ENCODE peak calls at places on chromosomes 12 and 14, in ten cellular contexts. D, N, K, Z, F, Q, S, E, A and P are unnamed samples. For H3K9me3, the result is how much of the 10 kb centered on the place peaks cover.

GRCh38 chr12:92945659-92946220 is 16.6 kb upstream of the EEA1 start:
- DNase-seq in Q (no peak), Z (no peak), K (peak), A (no peak), D (no peak), F (no peak), S (no peak), N (no peak), E (no peak), P (no peak)

GRCh38 chr14:50943261-50943942 is 881 bp downstream of the PYGL start:
- DNase-seq in A (no peak), K (peak), F (peak), E (no peak), D (peak), S (peak), Q (peak), Z (peak), N (peak), P (no peak)

GRCh38 chr12:51392556-51393237 is 1.5 kb upstream of the GALNT6 start:
- DNase-seq in Q (no peak), F (peak), S (no peak), E (no peak), A (no peak), D (no peak), K (peak), Z (no peak), N (peak), P (no peak)

GRCh38 chr14:100246136-100246535 is 7.2 kb downstream of the YY1 start:
- DNase-seq in Z (no peak), D (no peak), F (peak), Q (no peak), E (no peak), A (no peak), N (no peak), K (no peak), S (no peak), P (no peak)

GRCh38 chr12:107948675-107949074 is 174.2 kb downstream of the ASCL4 start:
- DNase-seq in D (no peak), A (peak), Z (no peak), F (no peak), Q (no peak), S (no peak), E (no peak), N (no peak), K (no peak), P (no peak)

GRCh38 chr12:170361-171225 is 43.4 kb downstream of the SLC6A12 start:
- DNase-seq in K (no peak), S (no peak), N (peak), Q (no peak), A (no peak), Z (no peak), F (no peak), E (no peak), D (no peak), P (no peak)

GRCh38 chr14:32104803-32105202 is 27.7 kb downstream of the ARHGAP5 start:
- DNase-seq in F (no peak), D (no peak), Q (no peak), S (no peak), K (no peak), A (no peak), Z (no peak), N (no peak), E (no peak), P (no peak)

GRCh38 chr14:77088219-77088618 is 9.8 kb upstream of the CIPC start:
- DNase-seq in A (no peak), K (peak), D (no peak), Z (no peak), Q (no peak), E (peak), S (peak), N (peak), F (peak), P (no peak)

GRCh38 chr12:78671295-78671694 is 193.3 kb upstream of the SYT1 start:
- DNase-seq in Q (no peak), F (no peak), D (no peak), S (no peak), K (peak), A (no peak), N (no peak), E (no peak), Z (no peak), P (no peak)

GRCh38 chr12:3492868-3493224 is 1.8 kb downstream of the PRMT8 start:
- DNase-seq in E (no peak), F (no peak), A (no peak), D (peak), Z (no peak), Q (no peak), S (no peak), N (no peak), K (no peak), P (no peak)

GRCh38 chr14:65824978-65825299 is 412.4 kb downstream of the FUT8 start:
- DNase-seq in E (no peak), D (no peak), F (no peak), N (no peak), A (no peak), S (no peak), Z (no peak), K (no peak), Q (no peak), P (no peak)

GRCh38 chr12:34605510-34605887 is 583.2 kb downstream of the ALG10 start:
- DNase-seq in N (no peak), Z (no peak), F (peak), Q (no peak), D (no peak), E (no peak), S (no peak), A (peak), K (no peak), P (peak)
- H3K9me3 ChIP-seq in N (under half), Z (under half), F (half or more), Q (under half), D (under half), E (half or more), S (under half), A (under half), K (under half), P (under half)

GRCh38 chr14:56172074-56172473 is 53.9 kb downstream of the PELI2 start:
- DNase-seq in F (no peak), E (no peak), Z (no peak), K (no peak), Q (no peak), D (no peak), A (no peak), S (no peak), N (no peak), P (no peak)
- H3K9me3 ChIP-seq in F (under half), E (under half), Z (under half), K (under half), Q (under half), D (under half), A (under half), S (under half), N (under half), P (under half)

DNA sequence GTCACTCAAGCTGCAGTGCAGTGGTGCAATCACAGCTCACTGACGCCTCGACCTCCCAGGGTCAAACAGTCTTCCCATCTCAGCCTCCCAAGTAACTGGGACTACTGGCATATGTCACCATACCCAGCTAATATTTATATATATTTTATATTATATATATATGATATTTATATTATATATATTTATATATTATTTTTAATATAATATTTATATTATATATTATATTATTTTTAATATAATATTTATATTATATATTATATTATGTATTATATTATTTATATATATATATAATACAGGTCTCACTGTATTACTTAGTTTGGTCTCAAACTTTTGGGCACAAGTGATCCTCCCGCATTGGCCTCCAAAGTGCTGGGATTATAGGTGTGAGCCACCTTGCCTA is 9.4 kb downstream of the ZNF84 start:
- DNase-seq in A (no peak), Z (no peak), N (no peak), E (no peak), D (no peak), K (no peak), F (no peak), Q (no peak), S (no peak), P (no peak)
- H3K9me3 ChIP-seq in A (under half), Z (under half), N (half or more), E (half or more), D (half or more), K (half or more), F (half or more), Q (half or more), S (under half), P (half or more)

GRCh38 chr12:85569261-85569660 is 266.9 kb downstream of the RASSF9 start:
- DNase-seq in F (no peak), N (no peak), D (no peak), S (no peak), Z (no peak), K (no peak), Q (no peak), A (no peak), E (no peak), P (no peak)
- H3K9me3 ChIP-seq in F (under half), N (under half), D (under half), S (under half), Z (under half), K (under half), Q (under half), A (under half), E (under half), P (under half)